ENCODE peak calls at places on chromosomes 6 and 20, in six cellular contexts. H, I, E, Q, A and D are unnamed samples.
A peak's percentile ranks its signal among the peaks of the same experiment; 100 is the strongest.

GRCh38 chr6:157221049-157221816 is 102.1 kb downstream of the TMEM242 start:
- DNase-seq in I (peak; percentile 80), A (peak; percentile 90), H (peak; percentile 89), E (peak; percentile 90), Q (peak; percentile 92), D (peak; percentile 78)

GRCh38 chr6:4774715-4775590 is 1.3 kb upstream of the CDYL start:
- DNase-seq in Q (peak; percentile 72), I (peak; percentile 47), E (peak; percentile 18), A (peak; percentile 72), H (no peak), D (no peak)

GRCh38 chr6:152503541-152503940 is 133.6 kb downstream of the SYNE1 start:
- DNase-seq in E (peak; percentile 23), I (no peak), Q (no peak), H (peak; percentile 11), A (no peak), D (peak; percentile 24)

GRCh38 chr6:158817298-158818007 is 1.7 kb downstream of the EZR start:
- DNase-seq in I (no peak), H (no peak), Q (no peak), A (no peak), E (peak; percentile 46), D (peak; percentile 52)

GRCh38 chr6:63882208-63882607 is 246.6 kb downstream of the PHF3 start:
- DNase-seq in Q (no peak), H (no peak), A (no peak), I (peak; percentile 37), E (no peak), D (no peak)

GRCh38 chr6:109039795-109040194 is 54.9 kb downstream of the SESN1 start:
- DNase-seq in E (no peak), H (no peak), A (no peak), Q (no peak), I (no peak), D (no peak)

GRCh38 chr6:55868910-55869479 is 6.4 kb downstream of the BMP5 start:
- DNase-seq in A (no peak), E (peak; percentile 7), Q (no peak), I (no peak), H (peak; percentile 58), D (peak; percentile 9)

GRCh38 chr6:168132531-168133184 is 53.6 kb upstream of the FRMD1 start:
- DNase-seq in E (peak; percentile 72), I (peak; percentile 85), Q (no peak), A (no peak), H (peak; percentile 32), D (no peak)

GRCh38 chr6:27161115-27161514 is 86.4 kb upstream of the PRSS16 start:
- DNase-seq in E (no peak), H (no peak), I (no peak), Q (no peak), A (no peak), D (no peak)

GRCh38 chr20:42844751-42845150 is 345.0 kb downstream of the PTPRT start:
- DNase-seq in Q (no peak), I (no peak), E (no peak), A (no peak), H (no peak), D (no peak)

GRCh38 chr6:33683051-33683571 is 28.4 kb downstream of the UQCC2 start:
- DNase-seq in Q (no peak), I (no peak), A (no peak), E (no peak), H (no peak), D (no peak)

GRCh38 chr20:37192137-37192854 is 12.9 kb upstream of the MROH8 start:
- DNase-seq in E (peak; percentile 95), A (peak; percentile 91), Q (peak; percentile 89), H (peak; percentile 93), I (peak; percentile 78), D (peak; percentile 82)

GRCh38 chr6:151136141-151136755 is 103.5 kb upstream of the AKAP12 start:
- DNase-seq in Q (no peak), E (peak; percentile 34), H (no peak), A (no peak), I (no peak), D (no peak)

GRCh38 chr6:163422574-163422973 is 8.1 kb downstream of the QKI start:
- DNase-seq in Q (no peak), A (no peak), E (no peak), I (no peak), H (no peak), D (no peak)

GRCh38 chr6:23621026-23621425 is 505.0 kb upstream of the NRSN1 start:
- DNase-seq in I (no peak), Q (no peak), H (no peak), A (no peak), E (no peak), D (peak; percentile 4)

GRCh38 chr6:4903751-4904370 is 100.0 kb downstream of the RPP40 start:
- DNase-seq in H (no peak), A (no peak), I (no peak), Q (no peak), E (no peak), D (no peak)

GRCh38 chr6:81105998-81106397 is 646.5 kb downstream of the TENT5A start:
- DNase-seq in H (no peak), A (no peak), I (no peak), Q (no peak), E (no peak), D (peak; percentile 5)

GRCh38 chr20:17868700-17869231 is 99.8 kb downstream of the SNX5 start:
- DNase-seq in I (no peak), Q (no peak), H (no peak), A (peak; percentile 39), E (no peak), D (no peak)

GRCh38 chr20:57175397-57176010 is 90.9 kb downstream of the BMP7 start:
- DNase-seq in A (no peak), E (no peak), H (no peak), I (no peak), Q (no peak), D (no peak)

GRCh38 chr6:53795702-53796450 is 1.1 kb downstream of the LRRC1 start:
- DNase-seq in I (no peak), Q (peak; percentile 76), A (peak; percentile 80), E (peak; percentile 40), H (peak; percentile 40), D (peak; percentile 45)

GRCh38 chr6:24321538-24322162 is 36.2 kb downstream of the DCDC2 start:
- DNase-seq in H (no peak), E (no peak), A (no peak), I (no peak), Q (no peak), D (no peak)

GRCh38 chr6:74434165-74434564 is 738.2 kb downstream of the CD109 start:
- DNase-seq in I (no peak), A (no peak), Q (no peak), H (no peak), E (no peak), D (no peak)

GRCh38 chr6:130755368-130756034 is 71.7 kb upstream of the SMLR1 start:
- DNase-seq in A (no peak), E (no peak), Q (no peak), H (no peak), I (no peak), D (no peak)

GRCh38 chr20:41770427-41770826 is 152.2 kb upstream of the CHD6 start:
- DNase-seq in A (no peak), H (no peak), E (no peak), Q (no peak), I (no peak), D (no peak)

GRCh38 chr6:18585032-18585573 is 198.0 kb downstream of the RNF144B start:
- DNase-seq in A (no peak), I (no peak), H (peak; percentile 34), Q (no peak), E (peak; percentile 68), D (peak; percentile 61)

GRCh38 chr6:71888720-71889340 is 2.5 kb downstream of the RIMS1 start:
- DNase-seq in H (no peak), Q (no peak), E (no peak), A (no peak), I (no peak), D (no peak)

GRCh38 chr6:71889366-71889765 is 3.0 kb downstream of the RIMS1 start:
- DNase-seq in A (no peak), I (no peak), H (no peak), E (no peak), Q (no peak), D (no peak)

GRCh38 chr6:71887006-71887743 is 825 bp downstream of the RIMS1 start:
- DNase-seq in H (no peak), Q (peak; percentile 48), E (peak; percentile 2), I (peak; percentile 44), A (no peak), D (no peak)

GRCh38 chr6:71887744-71888115 is 1.4 kb downstream of the RIMS1 start:
- DNase-seq in E (no peak), Q (no peak), I (no peak), H (no peak), A (no peak), D (no peak)

DNA sequence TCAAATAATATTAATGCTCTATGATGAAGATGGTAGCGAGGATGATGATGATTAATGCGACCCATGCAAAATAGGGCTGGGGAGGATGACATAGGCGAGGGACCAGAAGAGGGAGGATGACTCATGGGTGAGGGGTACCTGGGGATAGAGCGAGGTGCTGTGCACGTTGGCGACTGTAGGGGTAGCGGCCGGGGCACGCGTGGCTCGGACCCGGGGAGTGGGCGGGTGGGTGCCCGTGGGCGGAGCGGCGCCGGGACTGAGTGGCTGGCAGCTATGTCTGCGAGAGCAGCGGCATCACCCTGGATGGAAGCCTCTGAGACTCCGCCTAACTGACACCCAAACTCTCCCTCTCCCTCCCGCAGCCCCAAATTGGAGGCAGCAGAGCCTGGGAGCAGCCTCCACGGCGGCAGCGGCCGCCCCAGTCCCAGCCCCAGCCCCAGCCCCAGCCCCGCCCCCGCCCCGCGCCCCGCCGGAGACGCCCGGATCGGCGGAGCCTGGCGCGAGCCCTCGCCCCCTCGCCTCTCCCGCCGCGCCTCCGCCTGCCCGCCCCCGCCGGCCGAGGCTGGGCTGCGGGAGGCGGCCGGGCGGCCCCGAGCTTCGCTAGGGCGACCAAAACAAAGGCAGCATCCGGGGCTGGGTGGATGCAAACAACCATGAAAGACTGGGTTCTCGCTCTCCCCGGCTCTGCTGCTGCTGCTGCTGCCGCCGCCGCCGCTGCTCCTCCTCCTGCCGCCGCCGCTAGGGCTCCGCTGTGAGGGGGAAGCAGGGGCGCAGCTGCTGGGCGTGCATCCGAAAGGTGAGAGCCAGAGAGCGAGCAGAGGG is at the start of gene RIMS1:
- DNase-seq in I (peak; percentile 72), Q (peak; percentile 54), A (peak; percentile 64), H (no peak), E (peak; percentile 26), D (no peak)
- TF ChIP-seq CTCF in I (peak; percentile 51), Q (no peak), A (peak; percentile 26), H (no peak), E (peak; percentile 30), D (no peak)

GRCh38 chr6:96022225-96022624 is 6.5 kb downstream of the FUT9 start:
- DNase-seq in E (no peak), Q (no peak), I (no peak), A (no peak), H (no peak), D (peak; percentile 5)
- TF ChIP-seq CTCF in E (no peak), Q (no peak), I (peak; percentile 33), A (no peak), H (no peak), D (no peak)

GRCh38 chr6:31702819-31703716 is at the start of gene ABHD16A:
- DNase-seq in Q (peak; percentile 99), H (peak; percentile 99), I (peak; percentile 99), A (peak; percentile 99), E (peak; percentile 100), D (peak; percentile 98)
- TF ChIP-seq CTCF in Q (no peak), H (no peak), I (no peak), A (peak; percentile 15), E (no peak), D (no peak)

GRCh38 chr6:131960371-131961133 is 9.4 kb upstream of the CCN2 start:
- DNase-seq in Q (no peak), E (peak; percentile 49), I (no peak), H (no peak), A (no peak), D (no peak)
- TF ChIP-seq CTCF in Q (peak; percentile 22), E (no peak), I (peak; percentile 30), H (no peak), A (peak; percentile 24), D (peak; percentile 41)

GRCh38 chr6:19898141-19898740 is 61.1 kb downstream of the ID4 start:
- DNase-seq in A (no peak), H (no peak), E (no peak), I (no peak), Q (no peak), D (no peak)
- TF ChIP-seq CTCF in A (no peak), H (no peak), E (no peak), I (no peak), Q (no peak), D (no peak)